ENCODE peak calls at places on chromosomes 2 and 18, in six cellular contexts. One of them, this sample, is unnamed.

GRCh38 chr2:236166781-236167296 is 1.3 kb downstream of the GBX2 start:
- DNase-seq in pancreas: no peak
- DNase-seq in AG04450: no peak
- DNase-seq in adipocyte: no peak
- DNase-seq in right cardiac atrium: no peak
- DNase-seq in tibial artery: no peak
- DNase-seq in this sample: no peak

GRCh38 chr2:190717306-190717705 is 68.4 kb downstream of the NAB1 start:
- DNase-seq in pancreas: no peak
- DNase-seq in AG04450: no peak
- DNase-seq in adipocyte: no peak
- DNase-seq in right cardiac atrium: no peak
- DNase-seq in tibial artery: no peak
- DNase-seq in this sample: no peak

GRCh38 chr2:127185093-127185492 is 35.0 kb downstream of the CYP27C1 start:
- DNase-seq in pancreas: no peak
- DNase-seq in AG04450: no peak
- DNase-seq in adipocyte: no peak
- DNase-seq in right cardiac atrium: no peak
- DNase-seq in tibial artery: no peak
- DNase-seq in this sample: peak

GRCh38 chr2:86695053-86695691 is 24.9 kb upstream of the RMND5A start:
- DNase-seq in pancreas: no peak
- DNase-seq in AG04450: no peak
- DNase-seq in adipocyte: no peak
- DNase-seq in right cardiac atrium: no peak
- DNase-seq in tibial artery: no peak
- DNase-seq in this sample: no peak

GRCh38 chr2:96116879-96117533 is 635 bp upstream of the ADRA2B start:
- DNase-seq in pancreas: peak
- DNase-seq in AG04450: no peak
- DNase-seq in adipocyte: peak
- DNase-seq in right cardiac atrium: peak
- DNase-seq in tibial artery: no peak
- DNase-seq in this sample: no peak

GRCh38 chr2:234880551-234881211 is 71.1 kb upstream of the SH3BP4 start:
- DNase-seq in pancreas: peak
- DNase-seq in AG04450: peak
- DNase-seq in adipocyte: peak
- DNase-seq in right cardiac atrium: no peak
- DNase-seq in tibial artery: no peak
- DNase-seq in this sample: no peak

GRCh38 chr2:38344813-38345212 is 32.3 kb downstream of the ATL2 start:
- DNase-seq in pancreas: no peak
- DNase-seq in AG04450: no peak
- DNase-seq in adipocyte: no peak
- DNase-seq in right cardiac atrium: no peak
- DNase-seq in tibial artery: no peak
- DNase-seq in this sample: no peak

GRCh38 chr18:49953416-49953815 is 140.1 kb upstream of the ACAA2 start:
- DNase-seq in pancreas: no peak
- DNase-seq in AG04450: no peak
- DNase-seq in adipocyte: no peak
- DNase-seq in right cardiac atrium: no peak
- DNase-seq in tibial artery: no peak
- DNase-seq in this sample: no peak

GRCh38 chr2:46815121-46815802 is 100.3 kb downstream of the MCFD2 start:
- DNase-seq in pancreas: no peak
- DNase-seq in AG04450: no peak
- DNase-seq in adipocyte: no peak
- DNase-seq in right cardiac atrium: no peak
- DNase-seq in tibial artery: no peak
- DNase-seq in this sample: no peak

GRCh38 chr2:19367346-19367745 is 8.9 kb upstream of the OSR1 start:
- DNase-seq in pancreas: no peak
- DNase-seq in AG04450: no peak
- DNase-seq in adipocyte: no peak
- DNase-seq in right cardiac atrium: no peak
- DNase-seq in tibial artery: peak
- DNase-seq in this sample: no peak

GRCh38 chr2:30717081-30717650 is 90.1 kb downstream of the CAPN13 start:
- DNase-seq in pancreas: no peak
- DNase-seq in AG04450: no peak
- DNase-seq in adipocyte: no peak
- DNase-seq in right cardiac atrium: no peak
- DNase-seq in tibial artery: no peak
- DNase-seq in this sample: no peak

GRCh38 chr2:147847746-147848391 is 3.0 kb downstream of the ACVR2A start:
- DNase-seq in pancreas: no peak
- DNase-seq in AG04450: no peak
- DNase-seq in adipocyte: peak
- DNase-seq in right cardiac atrium: no peak
- DNase-seq in tibial artery: no peak
- DNase-seq in this sample: no peak

GRCh38 chr2:175931751-175932295 is 70.2 kb downstream of the LNPK start:
- DNase-seq in pancreas: no peak
- DNase-seq in AG04450: peak
- DNase-seq in adipocyte: peak
- DNase-seq in right cardiac atrium: no peak
- DNase-seq in tibial artery: no peak
- DNase-seq in this sample: no peak

GRCh38 chr2:17538844-17539554 is 1.5 kb upstream of the VSNL1 start:
- DNase-seq in pancreas: peak
- DNase-seq in AG04450: no peak
- DNase-seq in adipocyte: peak
- DNase-seq in right cardiac atrium: peak
- DNase-seq in tibial artery: peak
- DNase-seq in this sample: peak

GRCh38 chr2:134420256-134420655 is 166.4 kb downstream of the MGAT5 start:
- DNase-seq in pancreas: no peak
- DNase-seq in AG04450: no peak
- DNase-seq in adipocyte: no peak
- DNase-seq in right cardiac atrium: no peak
- DNase-seq in tibial artery: no peak
- DNase-seq in this sample: no peak

GRCh38 chr2:236677368-236677767 is 107.7 kb downstream of the ACKR3 start:
- DNase-seq in pancreas: no peak
- DNase-seq in AG04450: no peak
- DNase-seq in adipocyte: no peak
- DNase-seq in right cardiac atrium: no peak
- DNase-seq in tibial artery: peak
- DNase-seq in this sample: no peak

GRCh38 chr18:36534154-36534688 is 236.7 kb downstream of the FHOD3 start:
- DNase-seq in pancreas: no peak
- DNase-seq in AG04450: no peak
- DNase-seq in adipocyte: no peak
- DNase-seq in right cardiac atrium: no peak
- DNase-seq in tibial artery: no peak
- DNase-seq in this sample: no peak

GRCh38 chr2:17615728-17616351 is 75.3 kb downstream of the VSNL1 start:
- DNase-seq in pancreas: no peak
- DNase-seq in AG04450: no peak
- DNase-seq in adipocyte: peak
- DNase-seq in right cardiac atrium: no peak
- DNase-seq in tibial artery: no peak
- DNase-seq in this sample: no peak

GRCh38 chr18:39424261-39424660 is 1858.7 kb upstream of the CELF4 start:
- DNase-seq in pancreas: no peak
- DNase-seq in AG04450: no peak
- DNase-seq in adipocyte: no peak
- DNase-seq in right cardiac atrium: no peak
- DNase-seq in tibial artery: no peak
- DNase-seq in this sample: no peak

GRCh38 chr2:84840306-84840705 is 40.6 kb downstream of the TRABD2A start:
- DNase-seq in pancreas: no peak
- DNase-seq in AG04450: no peak
- DNase-seq in adipocyte: peak
- DNase-seq in right cardiac atrium: no peak
- DNase-seq in tibial artery: no peak
- DNase-seq in this sample: no peak

GRCh38 chr18:6960656-6961055 is 156.9 kb downstream of the LAMA1 start:
- DNase-seq in pancreas: no peak
- DNase-seq in AG04450: no peak
- DNase-seq in adipocyte: peak
- DNase-seq in right cardiac atrium: no peak
- DNase-seq in tibial artery: no peak
- DNase-seq in this sample: no peak

GRCh38 chr2:47029737-47030524 is 114.3 kb upstream of the MCFD2 start:
- DNase-seq in pancreas: no peak
- DNase-seq in AG04450: no peak
- DNase-seq in adipocyte: peak
- DNase-seq in right cardiac atrium: peak
- DNase-seq in tibial artery: no peak
- DNase-seq in this sample: no peak

DNA sequence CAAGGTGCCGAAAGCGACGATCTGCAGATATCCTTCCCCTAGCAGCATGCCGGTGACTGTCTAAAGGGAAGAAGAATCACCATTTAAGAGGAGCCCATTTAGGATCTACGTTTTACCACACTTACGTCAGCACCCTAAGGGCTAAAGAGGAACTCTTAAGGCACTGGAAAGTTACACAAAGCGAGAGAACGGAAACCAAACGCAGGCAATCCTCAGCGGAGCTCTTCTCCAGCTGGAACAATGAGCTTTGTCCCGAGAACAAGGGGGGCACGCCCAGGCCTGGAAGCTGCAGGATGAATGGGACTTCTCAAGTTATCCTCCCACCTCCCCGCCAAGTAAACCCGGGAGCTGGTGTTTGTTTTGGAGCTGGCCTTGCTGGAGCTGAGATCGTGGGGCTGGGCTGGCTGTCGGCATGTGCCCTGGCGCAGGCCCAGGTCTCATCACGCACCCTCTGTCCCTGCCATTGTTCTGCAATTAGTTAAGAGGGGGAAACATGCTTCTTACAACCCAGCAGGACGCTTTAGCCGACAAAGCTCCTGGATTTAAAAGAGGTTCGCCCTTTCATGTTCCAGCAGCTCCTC is 36.5 kb downstream of the PXDN start:
- DNase-seq in pancreas: no peak
- DNase-seq in AG04450: peak
- DNase-seq in adipocyte: peak
- DNase-seq in right cardiac atrium: peak
- DNase-seq in tibial artery: peak
- DNase-seq in this sample: no peak
- H3K4me3 ChIP-seq in pancreas: no peak
- H3K4me3 ChIP-seq in AG04450: peak
- H3K4me3 ChIP-seq in adipocyte: peak
- H3K4me3 ChIP-seq in right cardiac atrium: no peak
- H3K4me3 ChIP-seq in tibial artery: peak
- H3K4me3 ChIP-seq in this sample: no peak

GRCh38 chr18:48935433-48935774 is 15.4 kb downstream of the SMAD7 start:
- DNase-seq in pancreas: no peak
- DNase-seq in AG04450: no peak
- DNase-seq in adipocyte: no peak
- DNase-seq in right cardiac atrium: no peak
- DNase-seq in tibial artery: no peak
- DNase-seq in this sample: no peak
- H3K4me3 ChIP-seq in pancreas: no peak
- H3K4me3 ChIP-seq in AG04450: no peak
- H3K4me3 ChIP-seq in adipocyte: peak
- H3K4me3 ChIP-seq in right cardiac atrium: no peak
- H3K4me3 ChIP-seq in tibial artery: peak
- H3K4me3 ChIP-seq in this sample: no peak

GRCh38 chr2:60998628-60999545 is 18.6 kb upstream of the PEX13 start:
- DNase-seq in pancreas: no peak
- DNase-seq in AG04450: peak
- DNase-seq in adipocyte: peak
- DNase-seq in right cardiac atrium: no peak
- DNase-seq in tibial artery: no peak
- DNase-seq in this sample: no peak

GRCh38 chr2:60995376-60995775 is 22.1 kb upstream of the PEX13 start:
- DNase-seq in pancreas: no peak
- DNase-seq in AG04450: no peak
- DNase-seq in adipocyte: no peak
- DNase-seq in right cardiac atrium: no peak
- DNase-seq in tibial artery: no peak
- DNase-seq in this sample: no peak

GRCh38 chr2:60991644-60992043 is 25.9 kb upstream of the PEX13 start:
- DNase-seq in pancreas: no peak
- DNase-seq in AG04450: no peak
- DNase-seq in adipocyte: no peak
- DNase-seq in right cardiac atrium: no peak
- DNase-seq in tibial artery: no peak
- DNase-seq in this sample: no peak

GRCh38 chr2:60989256-60989655 is 28.3 kb upstream of the PEX13 start:
- DNase-seq in pancreas: no peak
- DNase-seq in AG04450: no peak
- DNase-seq in adipocyte: peak
- DNase-seq in right cardiac atrium: no peak
- DNase-seq in tibial artery: no peak
- DNase-seq in this sample: no peak

DNA sequence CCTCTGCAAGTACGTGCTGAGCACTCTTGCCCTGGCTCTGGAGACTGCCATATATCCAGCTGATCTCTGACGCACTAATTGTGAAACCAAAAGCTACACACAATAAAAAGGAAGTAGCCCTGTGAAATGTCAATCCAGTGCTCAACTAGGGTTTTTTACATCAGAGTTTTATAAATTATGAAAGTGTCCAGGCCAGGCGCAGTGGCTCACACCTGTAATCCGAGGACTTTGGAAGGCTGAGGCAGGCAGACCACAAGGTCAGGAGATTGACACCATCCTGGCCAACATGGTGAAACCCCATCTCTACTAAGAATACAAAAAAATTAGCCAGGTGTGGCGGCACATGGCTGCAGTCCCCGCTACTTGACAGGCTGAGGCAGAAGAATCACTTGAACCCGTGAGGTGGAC is 24.5 kb upstream of the PEX13 start:
- DNase-seq in pancreas: no peak
- DNase-seq in AG04450: no peak
- DNase-seq in adipocyte: no peak
- DNase-seq in right cardiac atrium: no peak
- DNase-seq in tibial artery: no peak
- DNase-seq in this sample: no peak
- H3K4me3 ChIP-seq in pancreas: no peak
- H3K4me3 ChIP-seq in AG04450: no peak
- H3K4me3 ChIP-seq in adipocyte: no peak
- H3K4me3 ChIP-seq in right cardiac atrium: no peak
- H3K4me3 ChIP-seq in tibial artery: no peak
- H3K4me3 ChIP-seq in this sample: no peak

GRCh38 chr2:15943378-15943851 is 3.1 kb downstream of the MYCN start:
- DNase-seq in pancreas: no peak
- DNase-seq in AG04450: no peak
- DNase-seq in adipocyte: no peak
- DNase-seq in right cardiac atrium: peak
- DNase-seq in tibial artery: no peak
- DNase-seq in this sample: no peak

GRCh38 chr2:15943914-15944313 is 3.6 kb downstream of the MYCN start:
- DNase-seq in pancreas: no peak
- DNase-seq in AG04450: no peak
- DNase-seq in adipocyte: no peak
- DNase-seq in right cardiac atrium: no peak
- DNase-seq in tibial artery: no peak
- DNase-seq in this sample: no peak

GRCh38 chr2:15941483-15941853 is 1.1 kb downstream of the MYCN start:
- DNase-seq in pancreas: no peak
- DNase-seq in AG04450: no peak
- DNase-seq in adipocyte: no peak
- DNase-seq in right cardiac atrium: no peak
- DNase-seq in tibial artery: no peak
- DNase-seq in this sample: no peak

GRCh38 chr2:15941970-15942710 is 1.8 kb downstream of the MYCN start:
- DNase-seq in pancreas: no peak
- DNase-seq in AG04450: no peak
- DNase-seq in adipocyte: peak
- DNase-seq in right cardiac atrium: peak
- DNase-seq in tibial artery: no peak
- DNase-seq in this sample: no peak

GRCh38 chr2:15942711-15943345 is 2.5 kb downstream of the MYCN start:
- DNase-seq in pancreas: no peak
- DNase-seq in AG04450: no peak
- DNase-seq in adipocyte: no peak
- DNase-seq in right cardiac atrium: no peak
- DNase-seq in tibial artery: no peak
- DNase-seq in this sample: no peak
- H3K4me3 ChIP-seq in pancreas: peak
- H3K4me3 ChIP-seq in AG04450: no peak
- H3K4me3 ChIP-seq in adipocyte: no peak
- H3K4me3 ChIP-seq in right cardiac atrium: peak
- H3K4me3 ChIP-seq in tibial artery: peak
- H3K4me3 ChIP-seq in this sample: peak

This sample was measured in gastrocnemius medialis.